ENCODE peak calls at places on chromosomes 12 and 14, in nine cellular contexts. C is tibial nerve, T is A549, P is K562, B is IMR-90, V is PC-9, D is mammary epithelial cell, N is heart right ventricle, W is kidney. Q is an unnamed sample.

GRCh38 chr12:120137833-120138232 is 21.3 kb upstream of the RAB35 start:
- DNase-seq in C (no peak), T (no peak), P (no peak), B (no peak), V (no peak), D (no peak), N (no peak), W (peak; percentile 53), Q (no peak)

GRCh38 chr12:16135323-16135722 is 142.2 kb downstream of the SLC15A5 start:
- DNase-seq in C (no peak), T (no peak), P (no peak), B (no peak), V (no peak), D (no peak), N (no peak), W (no peak), Q (no peak)

GRCh38 chr12:3988519-3989217 is 115.5 kb upstream of the PARP11 start:
- DNase-seq in C (no peak), T (no peak), P (no peak), B (no peak), V (no peak), D (no peak), N (no peak), W (no peak), Q (no peak)

GRCh38 chr12:56469007-56469930 is 891 bp downstream of the SPRYD4 start:
- DNase-seq in C (no peak), T (peak; percentile 33), P (peak; percentile 43), B (no peak), V (no peak), D (no peak), N (peak; percentile 26), W (no peak), Q (no peak)

GRCh38 chr12:17108877-17109520 is 503.0 kb upstream of the LMO3 start:
- DNase-seq in C (no peak), T (no peak), P (no peak), B (no peak), V (peak; percentile 52), D (no peak), N (no peak), W (no peak), Q (no peak)

GRCh38 chr14:104196461-104197180 is 58.2 kb downstream of the KIF26A start:
- DNase-seq in C (no peak), T (no peak), P (no peak), B (no peak), V (no peak), D (no peak), N (no peak), W (no peak), Q (no peak)

GRCh38 chr14:90760591-90761316 is 55.5 kb downstream of the TTC7B start:
- DNase-seq in C (no peak), T (peak; percentile 52), P (peak; percentile 40), B (peak; percentile 33), V (no peak), D (peak; percentile 5), N (no peak), W (no peak), Q (no peak)

GRCh38 chr14:51139221-51139681 is 44.3 kb upstream of the TRIM9 start:
- DNase-seq in C (no peak), T (no peak), P (no peak), B (no peak), V (peak; percentile 11), D (peak; percentile 25), N (no peak), W (no peak), Q (no peak)

GRCh38 chr12:53659011-53659551 is 16.8 kb downstream of the ATP5MC2 start:
- DNase-seq in C (peak; percentile 35), T (peak; percentile 25), P (no peak), B (peak; percentile 88), V (peak; percentile 44), D (peak; percentile 92), N (peak; percentile 69), W (no peak), Q (no peak)

GRCh38 chr14:30450620-30451019 is 108.3 kb upstream of the G2E3 start:
- DNase-seq in C (no peak), T (no peak), P (no peak), B (peak; percentile 2), V (no peak), D (peak; percentile 3), N (no peak), W (no peak), Q (no peak)

GRCh38 chr12:102406033-102406584 is 74.3 kb downstream of the IGF1 start:
- DNase-seq in C (no peak), T (no peak), P (peak; percentile 71), B (peak; percentile 15), V (no peak), D (peak; percentile 66), N (peak; percentile 40), W (no peak), Q (peak; percentile 51)

GRCh38 chr14:91406982-91407381 is 10.6 kb downstream of the CCDC88C start:
- DNase-seq in C (no peak), T (no peak), P (no peak), B (no peak), V (no peak), D (no peak), N (no peak), W (no peak), Q (no peak)

GRCh38 chr14:52551696-52552062 is 626 bp downstream of the TXNDC16 start:
- DNase-seq in C (no peak), T (no peak), P (peak; percentile 39), B (peak; percentile 39), V (no peak), D (peak; percentile 40), N (no peak), W (no peak), Q (no peak)
- TF ChIP-seq CTCF in C (no peak), T (peak; percentile 47), P (peak; percentile 32), B (peak; percentile 32), V (no peak), D (peak; percentile 43), N (no peak), W (peak; percentile 14), Q (no peak)

DNA sequence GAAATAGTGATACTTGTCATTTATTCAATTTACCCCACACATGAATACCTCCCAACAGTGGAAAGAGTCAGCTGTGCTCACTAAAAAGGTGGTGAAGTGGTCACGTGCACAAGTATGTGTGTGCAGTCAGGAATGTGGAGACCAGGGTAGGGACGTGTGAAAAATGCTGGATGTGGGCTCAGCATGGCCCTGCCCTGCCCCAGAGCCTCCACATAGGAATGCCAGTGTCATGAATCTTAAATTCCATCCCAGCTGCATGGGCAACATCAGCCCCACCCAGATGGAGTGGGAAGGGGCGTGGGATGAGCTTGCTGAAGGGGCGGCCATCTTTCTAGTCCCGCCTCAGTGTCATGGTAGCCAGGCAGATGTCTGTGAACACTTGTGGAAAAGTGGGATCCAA is 87.7 kb downstream of the C12orf75 start:
- DNase-seq in C (no peak), T (peak; percentile 21), P (no peak), B (peak; percentile 89), V (peak; percentile 65), D (peak; percentile 83), N (no peak), W (no peak), Q (no peak)
- H3K4me3 ChIP-seq in C (no peak overlapping the region), T (no peak overlapping the region), P (no peak overlapping the region), B (no peak overlapping the region), V (no peak overlapping the region), D (no peak overlapping the region), N (no peak overlapping the region), W (no peak overlapping the region), Q (no peak overlapping the region)

GRCh38 chr14:76446486-76446885 is 70.5 kb downstream of the ESRRB start:
- DNase-seq in C (no peak), T (no peak), P (no peak), B (no peak), V (no peak), D (no peak), N (no peak), W (no peak), Q (no peak)
- H3K9me3 ChIP-seq in C (no peaks in the 10 kb centered on the region), T (no peaks in the 10 kb centered on the region), P (no peaks in the 10 kb centered on the region), B (no peaks in the 10 kb centered on the region), V (no peaks in the 10 kb centered on the region), D (no peaks in the 10 kb centered on the region), N (no peaks in the 10 kb centered on the region), W (no peaks in the 10 kb centered on the region), Q (no peaks in the 10 kb centered on the region)

GRCh38 chr12:107731376-107731775 is 29.6 kb downstream of the PRDM4 start:
- DNase-seq in C (no peak), T (no peak), P (no peak), B (no peak), V (peak; percentile 21), D (no peak), N (no peak), W (no peak), Q (no peak)

GRCh38 chr12:107732365-107732764 is 28.6 kb downstream of the PRDM4 start:
- DNase-seq in C (no peak), T (no peak), P (no peak), B (no peak), V (no peak), D (no peak), N (no peak), W (no peak), Q (no peak)

GRCh38 chr12:107734139-107734538 is 26.8 kb downstream of the PRDM4 start:
- DNase-seq in C (no peak), T (no peak), P (no peak), B (no peak), V (no peak), D (no peak), N (no peak), W (no peak), Q (no peak)

GRCh38 chr12:107730942-107731341 is 30.0 kb downstream of the PRDM4 start:
- DNase-seq in C (no peak), T (no peak), P (no peak), B (no peak), V (no peak), D (no peak), N (no peak), W (no peak), Q (no peak)

DNA sequence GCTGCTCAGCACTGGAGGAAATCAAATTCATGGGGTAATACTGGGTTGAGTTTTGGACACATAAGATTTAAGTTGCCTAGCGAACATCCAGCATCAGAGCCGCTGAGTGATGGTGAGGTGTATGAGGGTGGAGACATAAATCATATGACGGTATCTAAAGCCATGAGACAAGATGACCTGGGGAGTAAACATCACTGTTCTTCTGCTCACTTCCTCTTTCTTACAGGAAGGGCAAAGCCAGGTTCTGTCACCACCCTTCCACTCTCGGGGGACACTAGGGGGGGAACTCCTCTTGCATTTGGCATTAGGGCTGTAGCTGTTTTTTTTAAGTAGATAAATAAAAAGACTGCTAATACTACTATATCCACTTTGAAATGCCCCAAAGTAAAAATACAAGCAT is 24.0 kb downstream of the PRDM4 start:
- DNase-seq in C (no peak), T (no peak), P (peak; percentile 19), B (no peak), V (no peak), D (no peak), N (no peak), W (no peak), Q (no peak)
- TF ChIP-seq CTCF in C (no peak), T (no peak), P (peak; percentile 32), B (no peak), V (no peak), D (no peak), N (no peak), W (no peak), Q (no peak)

DNA sequence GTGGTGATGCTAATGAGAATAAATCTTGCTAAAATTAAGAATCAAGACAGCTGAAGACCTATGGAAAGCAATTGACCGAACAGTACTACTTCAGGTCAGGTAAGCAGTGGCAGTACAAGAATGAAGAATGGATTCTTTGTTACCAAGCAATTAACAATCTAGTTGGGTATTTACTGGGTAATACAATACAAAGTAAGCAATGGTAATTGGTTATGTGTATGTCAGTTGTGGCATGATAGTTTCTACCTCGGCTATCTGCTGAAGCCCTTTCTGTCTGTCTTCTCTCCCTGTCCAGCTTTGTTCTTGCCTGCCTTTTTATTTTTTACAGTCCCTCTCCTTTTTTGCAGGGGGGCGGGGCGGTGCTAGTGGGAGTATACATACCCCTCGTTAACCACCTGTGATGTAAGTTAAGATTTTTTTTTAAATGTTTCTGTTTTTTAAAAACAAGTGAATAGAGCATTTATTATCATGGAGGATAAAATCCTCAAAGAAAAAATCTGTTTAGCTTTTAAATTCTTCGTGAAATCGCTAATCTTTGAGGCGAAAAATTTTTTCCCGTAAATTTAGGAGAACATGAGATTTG is 75.9 kb downstream of the RCOR1 start:
- DNase-seq in C (no peak), T (no peak), P (no peak), B (no peak), V (no peak), D (no peak), N (no peak), W (no peak), Q (no peak)
- H3K4me3 ChIP-seq in C (no peak overlapping the region), T (no peak overlapping the region), P (no peak overlapping the region), B (no peak overlapping the region), V (no peak overlapping the region), D (no peak overlapping the region), N (no peak overlapping the region), W (no peak overlapping the region), Q (no peak overlapping the region)

Q was measured in lower lobe of right lung.